ENCODE peak calls at places on chromosomes 3 and 15, in nine cellular contexts. Y is endothelial cell of umbilical vein, P is lung, M is HTR-8/SVneo, R is dermis blood vessel endothelial cell, H is body of pancreas, L is activated T-cell treated with anti-CD3 and anti-CD28 coated beads for 24 hours, C is sciatic nerve, G is D341Med. U is an unnamed sample.

GRCh38 chr3:14162178-14162577 is 16.2 kb downstream of the XPC start:
- DNase-seq in Y (no peak), P (no peak), M (no peak), R (no peak), H (no peak), L (no peak), C (no peak), G (no peak), U (no peak)

GRCh38 chr3:110419096-110419495 is 652.5 kb upstream of the NECTIN3 start:
- DNase-seq in Y (peak; percentile 35), P (no peak), M (no peak), R (peak; percentile 13), H (no peak), L (no peak), C (no peak), G (no peak), U (no peak)

GRCh38 chr3:195462308-195462610 is 19.4 kb upstream of the ACAP2 start:
- DNase-seq in Y (no peak), P (no peak), M (no peak), R (no peak), H (no peak), L (no peak), C (no peak), G (no peak), U (no peak)

GRCh38 chr3:65004795-65005295 is 317.0 kb upstream of the ADAMTS9 start:
- DNase-seq in Y (no peak), P (no peak), M (no peak), R (no peak), H (no peak), L (no peak), C (no peak), G (no peak), U (no peak)

GRCh38 chr15:76061700-76062099 is 1.9 kb downstream of the TMEM266 start:
- DNase-seq in Y (no peak), P (no peak), M (no peak), R (no peak), H (no peak), L (no peak), C (no peak), G (no peak), U (no peak)

GRCh38 chr3:197181751-197182150 is 116.7 kb downstream of the DLG1 start:
- DNase-seq in Y (no peak), P (peak; percentile 38), M (no peak), R (peak; percentile 10), H (peak; percentile 15), L (no peak), C (no peak), G (no peak), U (no peak)

GRCh38 chr3:103977417-103977816 is 1389.3 kb upstream of the ALCAM start:
- DNase-seq in Y (no peak), P (no peak), M (no peak), R (no peak), H (no peak), L (no peak), C (no peak), G (no peak), U (no peak)

GRCh38 chr3:72953325-72953956 is 43.2 kb upstream of the PPP4R2 start:
- DNase-seq in Y (no peak), P (no peak), M (no peak), R (no peak), H (no peak), L (no peak), C (no peak), G (no peak), U (no peak)

GRCh38 chr3:31009881-31010280 is 115.4 kb upstream of the GADL1 start:
- DNase-seq in Y (no peak), P (no peak), M (no peak), R (peak; percentile 45), H (no peak), L (no peak), C (no peak), G (no peak), U (no peak)

GRCh38 chr3:115899535-115899934 is 276.2 kb downstream of the GAP43 start:
- DNase-seq in Y (no peak), P (no peak), M (no peak), R (no peak), H (no peak), L (no peak), C (no peak), G (no peak), U (no peak)

GRCh38 chr3:244041-244440 is 47.5 kb downstream of the CHL1 start:
- DNase-seq in Y (no peak), P (no peak), M (no peak), R (no peak), H (no peak), L (no peak), C (no peak), G (no peak), U (no peak)

GRCh38 chr3:151327571-151328198 is 1.7 kb downstream of the P2RY13 start:
- DNase-seq in Y (peak; percentile 27), P (no peak), M (no peak), R (peak; percentile 28), H (no peak), L (no peak), C (no peak), G (no peak), U (no peak)

GRCh38 chr3:195107593-195107992 is 163.4 kb downstream of the XXYLT1 start:
- DNase-seq in Y (no peak), P (no peak), M (no peak), R (no peak), H (no peak), L (no peak), C (no peak), G (no peak), U (no peak)

GRCh38 chr3:51547274-51547673 is 8.8 kb downstream of the RAD54L2 start:
- DNase-seq in Y (no peak), P (no peak), M (no peak), R (no peak), H (no peak), L (no peak), C (no peak), G (no peak), U (no peak)

GRCh38 chr15:64398575-64398974 is 10.9 kb downstream of the TRIP4 start:
- DNase-seq in Y (no peak), P (no peak), M (no peak), R (no peak), H (no peak), L (no peak), C (no peak), G (no peak), U (no peak)

GRCh38 chr15:57217716-57218598 is 158.3 kb upstream of the CGNL1 start:
- DNase-seq in Y (peak; percentile 27), P (no peak), M (no peak), R (peak; percentile 55), H (no peak), L (no peak), C (no peak), G (no peak), U (no peak)

GRCh38 chr3:10756546-10756945 is 59.5 kb upstream of the SLC6A11 start:
- DNase-seq in Y (no peak), P (no peak), M (no peak), R (no peak), H (no peak), L (no peak), C (no peak), G (no peak), U (no peak)

GRCh38 chr3:39205919-39206516 is 13.6 kb upstream of the XIRP1 start:
- DNase-seq in Y (no peak), P (no peak), M (no peak), R (no peak), H (no peak), L (no peak), C (no peak), G (no peak), U (no peak)

GRCh38 chr3:18559323-18559972 is 134.3 kb upstream of the SATB1 start:
- DNase-seq in Y (no peak), P (no peak), M (peak; percentile 0), R (peak; percentile 3), H (peak; percentile 47), L (peak; percentile 23), C (no peak), G (peak; percentile 47), U (no peak)

GRCh38 chr3:187400756-187401155 is 32.6 kb downstream of the RTP4 start:
- DNase-seq in Y (no peak), P (no peak), M (no peak), R (no peak), H (no peak), L (no peak), C (no peak), G (no peak), U (no peak)

GRCh38 chr3:13657660-13658435 is 108.9 kb downstream of the FBLN2 start:
- DNase-seq in Y (peak; percentile 29), P (peak; percentile 44), M (peak; percentile 87), R (peak; percentile 69), H (peak; percentile 62), L (peak; percentile 59), C (peak; percentile 78), G (peak; percentile 91), U (no peak)

GRCh38 chr3:173473237-173473636 is 75.7 kb downstream of the NLGN1 start:
- DNase-seq in Y (no peak), P (no peak), M (no peak), R (no peak), H (no peak), L (no peak), C (no peak), G (no peak), U (no peak)

GRCh38 chr15:75149911-75150709 is 51.6 kb upstream of the C15orf39 start:
- DNase-seq in Y (no peak), P (no peak), M (no peak), R (no peak), H (no peak), L (no peak), C (no peak), G (no peak), U (peak; percentile 97)

GRCh38 chr15:70376929-70377691 is 279.4 kb upstream of the TLE3 start:
- DNase-seq in Y (peak; percentile 7), P (no peak), M (no peak), R (peak; percentile 24), H (peak; percentile 59), L (no peak), C (peak; percentile 69), G (peak; percentile 62), U (no peak)

GRCh38 chr3:10753964-10754363 is 62.1 kb upstream of the SLC6A11 start:
- DNase-seq in Y (peak; percentile 36), P (no peak), M (peak; percentile 44), R (peak; percentile 70), H (no peak), L (peak; percentile 13), C (no peak), G (no peak), U (no peak)

GRCh38 chr15:60708684-60709083 is 229.7 kb upstream of the ICE2 start:
- DNase-seq in Y (peak; percentile 89), P (no peak), M (no peak), R (peak; percentile 80), H (no peak), L (no peak), C (no peak), G (no peak), U (no peak)

GRCh38 chr15:99057020-99057419 is 47.9 kb upstream of the SYNM start:
- DNase-seq in Y (no peak), P (no peak), M (no peak), R (peak; percentile 29), H (no peak), L (no peak), C (no peak), G (no peak), U (no peak)

GRCh38 chr3:52649461-52650210 is 36.1 kb downstream of the PBRM1 start:
- DNase-seq in Y (no peak), P (no peak), M (peak; percentile 19), R (no peak), H (no peak), L (no peak), C (no peak), G (peak; percentile 43), U (no peak)

GRCh38 chr3:68972358-68972979 is 40.1 kb upstream of the TAFA4 start:
- DNase-seq in Y (peak; percentile 65), P (no peak), M (peak; percentile 67), R (peak; percentile 82), H (peak; percentile 28), L (peak; percentile 27), C (no peak), G (peak; percentile 85), U (no peak)

GRCh38 chr3:150535204-150535603 is 11.1 kb downstream of the SERP1 start:
- DNase-seq in Y (no peak), P (peak; percentile 48), M (no peak), R (no peak), H (no peak), L (no peak), C (no peak), G (no peak), U (no peak)

GRCh38 chr3:132486086-132486485 is 68.8 kb downstream of the DNAJC13 start:
- DNase-seq in Y (no peak), P (no peak), M (no peak), R (no peak), H (no peak), L (no peak), C (no peak), G (no peak), U (no peak)